ENCODE peak calls at places on chromosomes 5 and 9, in nine cellular contexts. One of them, this sample, is unnamed.
A peak's percentile ranks its signal among the peaks of the same experiment; 100 is the strongest.

GRCh38 chr5:67640011-67640410 is 443.4 kb upstream of the CD180 start:
- DNase-seq in heart left ventricle: no peak
- DNase-seq in PC-3: no peak
- DNase-seq in ovary: no peak
- DNase-seq in left ventricle myocardium inferior: no peak
- DNase-seq in CD8-positive, alpha-beta T cell: no peak
- DNase-seq in adrenal gland: no peak
- DNase-seq in MM.1S: no peak
- DNase-seq in left lung: no peak
- DNase-seq in this sample: no peak

GRCh38 chr5:73333944-73334703 is 114.5 kb downstream of the FOXD1 start:
- DNase-seq in heart left ventricle: no peak
- DNase-seq in PC-3: no peak
- DNase-seq in ovary: no peak
- DNase-seq in left ventricle myocardium inferior: no peak
- DNase-seq in CD8-positive, alpha-beta T cell: no peak
- DNase-seq in adrenal gland: no peak
- DNase-seq in MM.1S: no peak
- DNase-seq in left lung: no peak
- DNase-seq in this sample: no peak

GRCh38 chr5:139415221-139415861 is 11.5 kb upstream of the SPATA24 start:
- DNase-seq in heart left ventricle: peak; percentile 73
- DNase-seq in PC-3: no peak
- DNase-seq in ovary: no peak
- DNase-seq in left ventricle myocardium inferior: peak; percentile 65
- DNase-seq in CD8-positive, alpha-beta T cell: no peak
- DNase-seq in adrenal gland: no peak
- DNase-seq in MM.1S: peak; percentile 73
- DNase-seq in left lung: no peak
- DNase-seq in this sample: no peak

GRCh38 chr9:136292026-136292538 is 11.8 kb downstream of the CCDC187 start:
- DNase-seq in heart left ventricle: no peak
- DNase-seq in PC-3: no peak
- DNase-seq in ovary: no peak
- DNase-seq in left ventricle myocardium inferior: no peak
- DNase-seq in CD8-positive, alpha-beta T cell: no peak
- DNase-seq in adrenal gland: no peak
- DNase-seq in MM.1S: no peak
- DNase-seq in left lung: peak; percentile 62
- DNase-seq in this sample: no peak

GRCh38 chr9:110259566-110259965 is 3.3 kb upstream of the TXN start:
- DNase-seq in heart left ventricle: no peak
- DNase-seq in PC-3: no peak
- DNase-seq in ovary: no peak
- DNase-seq in left ventricle myocardium inferior: no peak
- DNase-seq in CD8-positive, alpha-beta T cell: no peak
- DNase-seq in adrenal gland: no peak
- DNase-seq in MM.1S: no peak
- DNase-seq in left lung: no peak
- DNase-seq in this sample: no peak

GRCh38 chr5:105952875-105953274 is 1717.9 kb downstream of the EFNA5 start:
- DNase-seq in heart left ventricle: no peak
- DNase-seq in PC-3: no peak
- DNase-seq in ovary: no peak
- DNase-seq in left ventricle myocardium inferior: no peak
- DNase-seq in CD8-positive, alpha-beta T cell: no peak
- DNase-seq in adrenal gland: no peak
- DNase-seq in MM.1S: no peak
- DNase-seq in left lung: no peak
- DNase-seq in this sample: no peak

GRCh38 chr5:123755587-123756324 is 243.8 kb downstream of the CSNK1G3 start:
- DNase-seq in heart left ventricle: no peak
- DNase-seq in PC-3: peak; percentile 4
- DNase-seq in ovary: no peak
- DNase-seq in left ventricle myocardium inferior: no peak
- DNase-seq in CD8-positive, alpha-beta T cell: no peak
- DNase-seq in adrenal gland: no peak
- DNase-seq in MM.1S: no peak
- DNase-seq in left lung: no peak
- DNase-seq in this sample: no peak

GRCh38 chr5:176542596-176543427 is 5.6 kb upstream of the RNF44 start:
- DNase-seq in heart left ventricle: no peak
- DNase-seq in PC-3: peak; percentile 58
- DNase-seq in ovary: peak; percentile 48
- DNase-seq in left ventricle myocardium inferior: no peak
- DNase-seq in CD8-positive, alpha-beta T cell: peak; percentile 67
- DNase-seq in adrenal gland: peak; percentile 24
- DNase-seq in MM.1S: peak; percentile 64
- DNase-seq in left lung: peak; percentile 84
- DNase-seq in this sample: no peak

GRCh38 chr5:140967226-140967893 is 1.1 kb downstream of the PCDHAC2 start:
- DNase-seq in heart left ventricle: no peak
- DNase-seq in PC-3: no peak
- DNase-seq in ovary: no peak
- DNase-seq in left ventricle myocardium inferior: no peak
- DNase-seq in CD8-positive, alpha-beta T cell: no peak
- DNase-seq in adrenal gland: no peak
- DNase-seq in MM.1S: no peak
- DNase-seq in left lung: no peak
- DNase-seq in this sample: no peak

GRCh38 chr5:103434057-103434456 is 128.5 kb downstream of the NUDT12 start:
- DNase-seq in heart left ventricle: no peak
- DNase-seq in PC-3: no peak
- DNase-seq in ovary: no peak
- DNase-seq in left ventricle myocardium inferior: no peak
- DNase-seq in CD8-positive, alpha-beta T cell: no peak
- DNase-seq in adrenal gland: no peak
- DNase-seq in MM.1S: no peak
- DNase-seq in left lung: peak; percentile 54
- DNase-seq in this sample: no peak

GRCh38 chr5:66021585-66021984 is 95.2 kb downstream of the ERBIN start:
- DNase-seq in heart left ventricle: no peak
- DNase-seq in PC-3: no peak
- DNase-seq in ovary: no peak
- DNase-seq in left ventricle myocardium inferior: no peak
- DNase-seq in CD8-positive, alpha-beta T cell: no peak
- DNase-seq in adrenal gland: no peak
- DNase-seq in MM.1S: no peak
- DNase-seq in left lung: no peak
- DNase-seq in this sample: no peak

GRCh38 chr9:89714316-89714715 is 109.5 kb downstream of the GADD45G start:
- DNase-seq in heart left ventricle: no peak
- DNase-seq in PC-3: no peak
- DNase-seq in ovary: no peak
- DNase-seq in left ventricle myocardium inferior: no peak
- DNase-seq in CD8-positive, alpha-beta T cell: no peak
- DNase-seq in adrenal gland: peak; percentile 75
- DNase-seq in MM.1S: no peak
- DNase-seq in left lung: no peak
- DNase-seq in this sample: peak; percentile 24

GRCh38 chr9:130128251-130128650 is 44.0 kb upstream of the NCS1 start:
- DNase-seq in heart left ventricle: no peak
- DNase-seq in PC-3: no peak
- DNase-seq in ovary: no peak
- DNase-seq in left ventricle myocardium inferior: no peak
- DNase-seq in CD8-positive, alpha-beta T cell: peak; percentile 81
- DNase-seq in adrenal gland: no peak
- DNase-seq in MM.1S: no peak
- DNase-seq in left lung: no peak
- DNase-seq in this sample: no peak

DNA sequence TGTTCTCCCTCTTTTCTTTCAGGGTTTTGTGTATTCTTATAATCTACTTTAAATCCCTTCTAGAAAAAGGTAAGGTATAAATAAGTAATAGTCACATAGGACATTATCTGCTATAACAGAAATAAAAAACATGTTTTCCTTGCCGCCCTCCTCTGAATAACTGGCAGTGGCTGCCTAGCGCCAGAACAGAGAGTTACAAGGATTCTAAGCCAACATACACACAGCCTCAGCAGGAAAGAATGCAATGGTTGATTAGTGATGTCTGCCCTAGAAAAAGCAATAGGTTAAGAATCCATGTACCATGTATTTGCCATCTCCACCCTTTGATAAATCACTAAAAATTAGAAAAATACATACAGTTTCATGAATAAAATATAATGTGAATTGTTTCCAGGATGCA is 4.9 kb downstream of the MED27 start:
- DNase-seq in heart left ventricle: no peak
- DNase-seq in PC-3: no peak
- DNase-seq in ovary: no peak
- DNase-seq in left ventricle myocardium inferior: no peak
- DNase-seq in CD8-positive, alpha-beta T cell: no peak
- DNase-seq in adrenal gland: no peak
- DNase-seq in MM.1S: no peak
- DNase-seq in left lung: no peak
- DNase-seq in this sample: no peak
- H3K36me3 ChIP-seq in heart left ventricle: peaks cover 22% of the 10 kb centered on the region
- H3K36me3 ChIP-seq in PC-3: peaks cover 17% of the 10 kb centered on the region
- H3K36me3 ChIP-seq in ovary: no peaks in the 10 kb centered on the region
- H3K36me3 ChIP-seq in left ventricle myocardium inferior: peaks cover 26% of the 10 kb centered on the region
- H3K36me3 ChIP-seq in CD8-positive, alpha-beta T cell: peaks cover 13% of the 10 kb centered on the region
- H3K36me3 ChIP-seq in adrenal gland: no peaks in the 10 kb centered on the region
- H3K36me3 ChIP-seq in MM.1S: no peaks in the 10 kb centered on the region
- H3K36me3 ChIP-seq in left lung: peaks cover 37% of the 10 kb centered on the region
- H3K36me3 ChIP-seq in this sample: no peaks in the 10 kb centered on the region

GRCh38 chr9:122227576-122227903 is 1.2 kb downstream of the LHX6 start:
- DNase-seq in heart left ventricle: no peak
- DNase-seq in PC-3: peak; percentile 16
- DNase-seq in ovary: no peak
- DNase-seq in left ventricle myocardium inferior: no peak
- DNase-seq in CD8-positive, alpha-beta T cell: no peak
- DNase-seq in adrenal gland: no peak
- DNase-seq in MM.1S: no peak
- DNase-seq in left lung: no peak
- DNase-seq in this sample: no peak

GRCh38 chr9:122226142-122226757 is 2.5 kb downstream of the LHX6 start:
- DNase-seq in heart left ventricle: no peak
- DNase-seq in PC-3: no peak
- DNase-seq in ovary: no peak
- DNase-seq in left ventricle myocardium inferior: no peak
- DNase-seq in CD8-positive, alpha-beta T cell: no peak
- DNase-seq in adrenal gland: no peak
- DNase-seq in MM.1S: no peak
- DNase-seq in left lung: no peak
- DNase-seq in this sample: no peak

GRCh38 chr9:122226758-122227575 is 1.8 kb downstream of the LHX6 start:
- DNase-seq in heart left ventricle: no peak
- DNase-seq in PC-3: no peak
- DNase-seq in ovary: no peak
- DNase-seq in left ventricle myocardium inferior: no peak
- DNase-seq in CD8-positive, alpha-beta T cell: no peak
- DNase-seq in adrenal gland: no peak
- DNase-seq in MM.1S: no peak
- DNase-seq in left lung: no peak
- DNase-seq in this sample: no peak

GRCh38 chr9:122228906-122229837 is at the start of gene LHX6:
- DNase-seq in heart left ventricle: no peak
- DNase-seq in PC-3: peak; percentile 38
- DNase-seq in ovary: no peak
- DNase-seq in left ventricle myocardium inferior: no peak
- DNase-seq in CD8-positive, alpha-beta T cell: no peak
- DNase-seq in adrenal gland: peak; percentile 34
- DNase-seq in MM.1S: no peak
- DNase-seq in left lung: no peak
- DNase-seq in this sample: no peak

DNA sequence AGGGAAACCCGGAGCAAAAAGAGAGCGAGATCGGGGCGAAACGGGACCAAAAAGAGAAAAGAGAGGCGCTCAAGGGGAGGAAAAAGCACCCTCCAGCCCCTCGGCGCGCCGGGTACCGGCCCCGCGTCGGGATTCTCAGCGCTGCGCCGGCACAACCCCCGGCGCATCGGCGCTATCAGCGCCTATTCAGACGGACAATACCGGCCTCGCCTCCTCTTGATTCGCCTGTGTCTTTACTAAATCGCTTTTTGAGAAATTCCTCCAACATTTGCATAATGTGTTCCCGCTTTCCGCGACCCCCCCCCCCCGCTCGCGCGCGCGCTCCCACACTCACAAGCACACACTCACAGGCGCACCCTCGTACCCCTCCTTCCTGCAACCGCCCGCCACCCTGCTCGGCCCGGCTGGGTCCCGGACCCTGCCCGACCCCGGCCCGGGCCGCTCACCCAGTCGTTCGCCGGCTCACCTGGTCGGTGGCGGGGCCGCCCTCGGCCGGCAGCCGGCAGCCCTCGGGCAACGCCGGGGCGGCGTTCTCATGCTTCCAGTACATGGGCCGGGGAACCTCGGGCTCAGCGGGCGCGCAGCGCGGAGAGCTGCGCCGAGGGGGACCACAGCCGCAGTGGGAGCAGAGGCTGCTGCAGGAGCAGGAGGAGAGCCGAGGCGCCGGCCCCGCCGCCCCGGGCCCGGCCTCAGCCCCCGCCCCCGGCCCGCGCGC is 409 bp downstream of the LHX6 start:
- DNase-seq in heart left ventricle: no peak
- DNase-seq in PC-3: no peak
- DNase-seq in ovary: no peak
- DNase-seq in left ventricle myocardium inferior: no peak
- DNase-seq in CD8-positive, alpha-beta T cell: no peak
- DNase-seq in adrenal gland: no peak
- DNase-seq in MM.1S: no peak
- DNase-seq in left lung: no peak
- DNase-seq in this sample: no peak
- H3K4me3 ChIP-seq in heart left ventricle: peak overlapping the region; percentile 47
- H3K4me3 ChIP-seq in PC-3: peak overlapping the region; percentile 73
- H3K4me3 ChIP-seq in ovary: peak overlapping the region; percentile 31
- H3K4me3 ChIP-seq in left ventricle myocardium inferior: peak overlapping the region; percentile 60
- H3K4me3 ChIP-seq in CD8-positive, alpha-beta T cell: peak overlapping the region; percentile 19
- H3K4me3 ChIP-seq in adrenal gland: peak overlapping the region; percentile 6
- H3K4me3 ChIP-seq in MM.1S: peak overlapping the region; percentile 12
- H3K4me3 ChIP-seq in left lung: peak overlapping the region; percentile 36
- H3K4me3 ChIP-seq in this sample: no peak overlapping the region

DNA sequence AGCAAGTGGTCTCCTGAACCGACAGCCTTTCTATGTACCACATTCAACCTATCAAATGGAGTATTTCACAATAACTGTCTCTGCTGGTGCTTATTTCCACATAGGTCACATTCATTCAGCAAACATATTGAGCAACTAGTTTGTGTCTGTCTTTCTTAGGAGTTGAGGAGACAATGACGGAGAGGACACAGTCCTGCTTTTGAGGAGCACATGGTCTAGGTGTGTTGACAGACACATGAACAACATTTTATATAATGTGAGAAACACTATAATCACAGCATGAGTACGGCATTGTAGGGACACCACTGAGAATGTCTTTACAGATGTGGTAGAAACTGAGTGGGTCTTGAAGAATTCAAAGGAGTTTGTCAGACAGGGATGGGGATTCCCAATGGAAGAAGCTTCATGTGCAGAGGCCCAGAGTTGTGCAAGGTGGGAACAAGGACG is 28.5 kb downstream of the NFIL3 start:
- DNase-seq in heart left ventricle: no peak
- DNase-seq in PC-3: peak; percentile 50
- DNase-seq in ovary: no peak
- DNase-seq in left ventricle myocardium inferior: no peak
- DNase-seq in CD8-positive, alpha-beta T cell: no peak
- DNase-seq in adrenal gland: no peak
- DNase-seq in MM.1S: no peak
- DNase-seq in left lung: no peak
- DNase-seq in this sample: no peak
- TF ChIP-seq CTCF in heart left ventricle: no peak
- TF ChIP-seq CTCF in PC-3: no peak
- TF ChIP-seq CTCF in ovary: no peak
- TF ChIP-seq CTCF in left ventricle myocardium inferior: no peak
- TF ChIP-seq CTCF in CD8-positive, alpha-beta T cell: no peak
- TF ChIP-seq CTCF in adrenal gland: no peak
- TF ChIP-seq CTCF in MM.1S: no peak
- TF ChIP-seq CTCF in left lung: no peak
- TF ChIP-seq CTCF in this sample: no peak

GRCh38 chr9:120264528-120264927 is 315.4 kb downstream of the CDK5RAP2 start:
- DNase-seq in heart left ventricle: no peak
- DNase-seq in PC-3: no peak
- DNase-seq in ovary: no peak
- DNase-seq in left ventricle myocardium inferior: no peak
- DNase-seq in CD8-positive, alpha-beta T cell: no peak
- DNase-seq in adrenal gland: no peak
- DNase-seq in MM.1S: no peak
- DNase-seq in left lung: no peak
- DNase-seq in this sample: no peak
- H3K36me3 ChIP-seq in heart left ventricle: no peaks in the 10 kb centered on the region
- H3K36me3 ChIP-seq in PC-3: no peaks in the 10 kb centered on the region
- H3K36me3 ChIP-seq in ovary: no peaks in the 10 kb centered on the region
- H3K36me3 ChIP-seq in left ventricle myocardium inferior: no peaks in the 10 kb centered on the region
- H3K36me3 ChIP-seq in CD8-positive, alpha-beta T cell: no peaks in the 10 kb centered on the region
- H3K36me3 ChIP-seq in adrenal gland: no peaks in the 10 kb centered on the region
- H3K36me3 ChIP-seq in MM.1S: no peaks in the 10 kb centered on the region
- H3K36me3 ChIP-seq in left lung: no peaks in the 10 kb centered on the region
- H3K36me3 ChIP-seq in this sample: no peaks in the 10 kb centered on the region

This sample was measured in body of pancreas.